ENCODE peak calls at places on chromosomes 6 and 20, in four cellular contexts. E is K562, R is WTC11, K is HepG2. U is an unnamed sample.

GRCh38 chr6:4931530-4932505 is 72.0 kb downstream of the RPP40 start:
- DNase-seq in E (no peak), R (no peak), K (peak; percentile 74), U (no peak)

GRCh38 chr6:45829873-45830272 is 185.8 kb downstream of the CLIC5 start:
- DNase-seq in E (no peak), R (no peak), K (no peak), U (no peak)

GRCh38 chr6:79868098-79868722 is 79.1 kb downstream of the ELOVL4 start:
- DNase-seq in E (peak; percentile 43), R (no peak), K (peak; percentile 54), U (peak; percentile 20)

GRCh38 chr6:37303891-37304503 is 46.1 kb upstream of the TMEM217 start:
- DNase-seq in E (peak; percentile 57), R (no peak), K (peak; percentile 36), U (no peak)

GRCh38 chr20:63652192-63652980 is 838 bp downstream of the STMN3 start:
- DNase-seq in E (peak; percentile 59), R (peak; percentile 58), K (peak; percentile 41), U (no peak)

GRCh38 chr6:170393807-170394399 is 87.3 kb downstream of the FAM120B start:
- DNase-seq in E (no peak), R (no peak), K (no peak), U (no peak)

GRCh38 chr6:167580512-167580911 is 246.2 kb upstream of the AFDN start:
- DNase-seq in E (no peak), R (no peak), K (no peak), U (no peak)

GRCh38 chr6:111706841-111707391 is 101.2 kb upstream of the TRAF3IP2 start:
- DNase-seq in E (no peak), R (no peak), K (no peak), U (no peak)

GRCh38 chr6:43923376-43924221 is 153.6 kb downstream of the VEGFA start:
- DNase-seq in E (no peak), R (no peak), K (no peak), U (no peak)

GRCh38 chr20:3686867-3687321 is 5.1 kb upstream of the ADAM33 start:
- DNase-seq in E (no peak), R (no peak), K (no peak), U (no peak)

GRCh38 chr6:111478749-111479148 is 4.3 kb downstream of the REV3L start:
- DNase-seq in E (no peak), R (no peak), K (peak; percentile 28), U (peak; percentile 49)

GRCh38 chr20:62059926-62060630 is 5.6 kb downstream of the TAF4 start:
- DNase-seq in E (peak; percentile 8), R (no peak), K (no peak), U (no peak)

GRCh38 chr6:106026748-106027147 is 59.4 kb upstream of the PRDM1 start:
- DNase-seq in E (no peak), R (no peak), K (no peak), U (peak; percentile 8)

GRCh38 chr6:87436435-87436834 is 28.7 kb downstream of the CFAP206 start:
- DNase-seq in E (peak; percentile 59), R (peak; percentile 72), K (peak; percentile 55), U (peak; percentile 25)

GRCh38 chr6:5078121-5078695 is 6.9 kb upstream of the PPP1R3G start:
- DNase-seq in E (peak; percentile 50), R (no peak), K (no peak), U (no peak)

GRCh38 chr6:2920671-2921112 is 17.6 kb upstream of the SERPINB9 start:
- DNase-seq in E (peak; percentile 91), R (peak; percentile 52), K (no peak), U (no peak)

GRCh38 chr6:47247227-47247797 is 62.4 kb downstream of the TNFRSF21 start:
- DNase-seq in E (no peak), R (no peak), K (no peak), U (no peak)

GRCh38 chr20:38060536-38060935 is 27.0 kb downstream of the RPRD1B start:
- DNase-seq in E (no peak), R (no peak), K (no peak), U (no peak)

GRCh38 chr20:46135856-46136633 is 17.9 kb downstream of the CD40 start:
- DNase-seq in E (no peak), R (no peak), K (no peak), U (no peak)

GRCh38 chr20:1894951-1895673 is at the start of gene SIRPA:
- DNase-seq in E (peak; percentile 24), R (peak; percentile 42), K (no peak), U (no peak)

GRCh38 chr6:106628658-106629102 is 618 bp downstream of the RTN4IP1 start:
- DNase-seq in E (no peak), R (no peak), K (peak; percentile 15), U (no peak)

GRCh38 chr20:49795125-49795424 is 17.6 kb upstream of the SLC9A8 start:
- DNase-seq in E (no peak), R (no peak), K (no peak), U (no peak)

GRCh38 chr20:20452254-20452676 is 84.4 kb downstream of the INSM1 start:
- DNase-seq in E (no peak), R (peak; percentile 81), K (no peak), U (peak; percentile 63)
- TF ChIP-seq TCF7 in E (no peak), R (no peak), K (no peak), U (no peak)

GRCh38 chr20:48186447-48186846 is 401.2 kb upstream of the SULF2 start:
- DNase-seq in E (no peak), R (no peak), K (no peak), U (no peak)
- TF ChIP-seq TCF7 in E (no peak), R (no peak), K (no peak), U (no peak)

DNA sequence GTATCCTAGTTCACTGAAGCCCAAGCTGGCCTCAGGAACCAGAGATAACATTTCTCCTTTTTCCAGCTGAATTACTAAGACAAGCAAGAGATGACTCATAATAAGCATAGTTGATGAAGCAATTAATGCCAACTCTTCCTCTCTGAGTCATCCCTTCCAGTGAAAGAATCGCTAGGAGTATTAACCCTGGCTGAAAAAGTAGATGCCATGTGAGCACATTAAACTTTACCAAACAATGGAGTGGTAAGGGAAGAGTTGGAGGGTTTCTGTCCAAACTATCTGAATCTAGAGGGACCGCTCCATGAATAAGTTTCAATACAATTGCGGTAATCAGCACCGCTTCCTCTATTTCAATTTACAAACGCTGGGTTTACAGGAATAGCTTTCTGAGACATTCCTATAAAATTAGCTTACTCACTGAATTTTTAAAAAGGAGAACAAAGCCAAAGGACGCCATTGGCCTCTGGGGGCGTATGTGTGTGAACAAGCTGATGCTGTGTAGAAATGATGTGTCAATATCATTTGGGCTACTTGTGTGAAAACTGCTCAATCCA is 48.3 kb downstream of the ATXN1 start:
- DNase-seq in E (peak; percentile 17), R (no peak), K (no peak), U (no peak)
- TF ChIP-seq TCF7 in E (no peak), R (no peak), K (no peak), U (no peak)

DNA sequence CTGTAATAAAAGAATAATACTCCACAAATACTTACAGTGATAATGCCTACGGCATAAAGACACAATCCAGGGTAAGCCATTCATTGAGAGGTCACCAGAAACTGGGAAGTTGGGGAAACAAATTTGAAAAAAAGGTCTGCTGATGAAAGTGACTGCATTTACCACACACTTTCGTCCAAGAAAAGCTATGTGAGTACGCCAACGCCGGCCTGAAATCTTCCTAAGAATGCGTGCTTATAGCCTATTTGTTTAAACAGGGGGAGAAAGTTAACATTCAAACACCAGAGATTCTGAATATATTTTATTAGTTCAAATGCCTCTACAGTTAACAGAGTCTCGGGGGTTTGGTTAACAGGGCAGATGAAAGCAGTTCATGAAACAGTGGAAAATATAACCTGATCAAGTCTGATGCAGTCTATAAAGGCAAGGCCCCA is 653 bp upstream of the LTV1 start:
- DNase-seq in E (no peak), R (no peak), K (no peak), U (no peak)
- TF ChIP-seq TCF7 in E (no peak), R (no peak), K (no peak), U (no peak)